ENCODE peak calls at places on chromosomes 7 and 10, in five cellular contexts. Y is SK-N-SH, H is H1, R is GM12878, M is K562. B is an unnamed sample.

GRCh38 chr7:117092801-117093200 is 139.5 kb downstream of the ST7 start:
- DNase-seq in Y (no peak), R (no peak), H (no peak), M (no peak), B (no peak)

GRCh38 chr7:20642171-20642570 is 26.7 kb downstream of the ABCB5 start:
- DNase-seq in Y (no peak), H (no peak), M (no peak), R (no peak), B (no peak)

GRCh38 chr7:74479961-74480829 is 26.5 kb downstream of the GTF2IRD1 start:
- DNase-seq in R (no peak), Y (peak; percentile 95), M (no peak), H (peak; percentile 81), B (peak; percentile 62)

GRCh38 chr10:111646021-111646420 is 537.5 kb downstream of the GPAM start:
- DNase-seq in H (no peak), M (no peak), R (no peak), Y (no peak), B (no peak)

GRCh38 chr7:158861004-158861787 is 4.8 kb downstream of the DYNC2I1 start:
- DNase-seq in Y (no peak), H (no peak), R (no peak), M (peak; percentile 91), B (no peak)

GRCh38 chr7:39695852-39696586 is 72.6 kb downstream of the RALA start:
- DNase-seq in R (no peak), M (no peak), H (no peak), Y (no peak), B (no peak)

GRCh38 chr7:50803359-50804337 is 21.0 kb upstream of the GRB10 start:
- DNase-seq in Y (no peak), H (no peak), M (no peak), R (no peak), B (no peak)

GRCh38 chr7:134804351-134804750 is 24.9 kb downstream of the CALD1 start:
- DNase-seq in M (no peak), Y (no peak), H (no peak), R (no peak), B (no peak)

GRCh38 chr7:44386139-44386913 is 60.9 kb upstream of the CAMK2B start:
- DNase-seq in R (no peak), M (no peak), Y (no peak), H (peak; percentile 30), B (no peak)

GRCh38 chr10:95278061-95278988 is 12.5 kb downstream of the PDLIM1 start:
- DNase-seq in M (peak; percentile 37), R (no peak), Y (no peak), H (peak; percentile 40), B (peak; percentile 92)

DNA sequence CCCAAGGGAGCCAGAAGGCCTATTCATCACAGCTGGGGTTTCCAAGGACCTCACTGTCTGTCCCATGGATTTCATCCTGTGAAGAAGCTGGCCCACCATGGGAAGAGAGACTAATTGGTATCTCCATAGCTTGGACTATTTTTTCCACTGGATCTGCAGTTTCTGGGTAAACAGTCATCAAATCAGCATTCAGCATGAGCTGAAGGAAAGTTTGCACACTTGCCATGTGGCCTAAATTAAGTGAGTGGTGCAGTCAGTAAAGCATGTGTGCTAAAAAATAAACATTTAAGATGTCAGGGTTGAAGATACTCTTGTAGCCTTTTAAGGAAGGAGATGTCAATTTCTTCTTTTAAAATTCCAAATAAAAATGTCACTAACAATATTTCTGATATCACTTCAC is 381.1 kb upstream of the ZMIZ1 start:
- DNase-seq in M (no peak), R (no peak), H (no peak), Y (no peak), B (no peak)
- TF ChIP-seq SIN3A in M (no peak), R (no peak), H (no peak), Y (no peak), B (no peak)

GRCh38 chr7:126065766-126066165 is 1136.1 kb upstream of the POT1 start:
- DNase-seq in H (no peak), Y (no peak), R (no peak), M (no peak), B (no peak)
- TF ChIP-seq TAF1 in H (no peak), Y (no peak), R (no peak), M (no peak), B (no peak)

GRCh38 chr7:2062648-2063047 is 170.1 kb downstream of the MAD1L1 start:
- DNase-seq in R (no peak), Y (no peak), M (no peak), H (no peak), B (no peak)

GRCh38 chr7:2060701-2061100 is 172.0 kb downstream of the MAD1L1 start:
- DNase-seq in Y (no peak), H (no peak), M (no peak), R (no peak), B (no peak)

GRCh38 chr7:2066251-2066919 is 166.4 kb downstream of the MAD1L1 start:
- DNase-seq in Y (peak; percentile 96), H (no peak), M (no peak), R (no peak), B (no peak)

GRCh38 chr7:2065516-2065915 is 167.2 kb downstream of the MAD1L1 start:
- DNase-seq in R (no peak), M (no peak), Y (peak; percentile 75), H (no peak), B (no peak)

DNA sequence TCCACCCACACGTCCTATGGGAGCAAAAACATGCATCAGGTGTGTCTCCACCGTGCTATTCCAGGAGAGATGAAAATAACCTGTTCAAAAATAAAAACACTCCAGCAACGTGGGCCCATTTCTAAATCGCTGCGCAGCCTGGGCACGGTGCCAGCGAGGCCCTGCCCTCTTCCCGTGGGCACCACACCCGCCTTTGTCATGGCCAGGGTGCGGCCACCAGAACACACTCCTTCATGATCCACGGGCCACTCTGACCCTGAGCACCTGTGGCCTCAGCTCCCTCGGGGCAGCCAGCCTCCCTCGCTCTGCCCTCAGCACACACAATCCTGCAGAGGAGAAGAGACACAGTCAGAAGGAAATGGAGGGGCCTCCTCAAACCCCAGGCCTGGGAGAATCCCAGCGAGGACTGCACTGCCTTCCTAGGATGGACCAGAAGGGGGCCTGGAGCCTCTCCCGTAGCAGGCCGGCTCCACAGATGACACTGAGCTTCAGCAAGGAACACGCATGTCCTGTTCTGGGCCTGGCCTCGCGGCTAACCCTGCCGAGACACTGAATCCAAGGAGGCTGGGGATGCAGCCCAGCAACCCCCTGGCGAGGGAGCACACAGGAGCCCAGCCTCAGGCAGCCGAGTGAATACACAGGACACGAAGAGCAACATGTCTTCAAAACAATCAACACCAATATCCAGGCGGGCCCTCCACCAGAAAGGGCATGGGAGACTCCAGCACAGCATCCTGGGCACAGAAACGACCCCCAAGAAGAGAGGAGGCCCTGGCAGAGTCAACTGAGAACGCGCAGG is 169.0 kb downstream of the MAD1L1 start:
- DNase-seq in H (no peak), Y (peak; percentile 75), R (no peak), M (no peak), B (no peak)
- TF ChIP-seq POLR2AphosphoS5 in H (no peak), Y (no peak), R (no peak), M (no peak), B (no peak)

GRCh38 chr7:48976850-48977249 is 52.5 kb downstream of the CDC14C start:
- DNase-seq in M (no peak), H (no peak), Y (no peak), R (no peak), B (no peak)
- TF ChIP-seq SIN3A in M (no peak), H (no peak), Y (no peak), R (no peak), B (no peak)